ENCODE peak calls at places on chromosomes 4 and X, in four cellular contexts. One of them, this sample, is unnamed.

GRCh38 chrX:124401696-124402095 is 55.3 kb downstream of the SH2D1A start:
- DNase-seq in neuronal stem cell: no peak
- DNase-seq in mesendoderm: no peak
- DNase-seq in mesenchymal stem cell: no peak
- DNase-seq in this sample: no peak

GRCh38 chr4:155603360-155603891 is 63.2 kb upstream of the GUCY1A1 start:
- DNase-seq in neuronal stem cell: no peak
- DNase-seq in mesendoderm: no peak
- DNase-seq in mesenchymal stem cell: no peak
- DNase-seq in this sample: no peak

GRCh38 chrX:119758682-119759332 is 419 bp downstream of the SOWAHD start:
- DNase-seq in neuronal stem cell: no peak
- DNase-seq in mesendoderm: peak
- DNase-seq in mesenchymal stem cell: peak
- DNase-seq in this sample: no peak

GRCh38 chr4:101693842-101694398 is 96.6 kb upstream of the BANK1 start:
- DNase-seq in neuronal stem cell: no peak
- DNase-seq in mesendoderm: peak
- DNase-seq in mesenchymal stem cell: no peak
- DNase-seq in this sample: no peak

GRCh38 chr4:72971572-72971971 is 97.9 kb downstream of the COX18 start:
- DNase-seq in neuronal stem cell: no peak
- DNase-seq in mesendoderm: no peak
- DNase-seq in mesenchymal stem cell: peak
- DNase-seq in this sample: peak

GRCh38 chr4:37816006-37816405 is 10.5 kb upstream of the PGM2 start:
- DNase-seq in neuronal stem cell: no peak
- DNase-seq in mesendoderm: no peak
- DNase-seq in mesenchymal stem cell: no peak
- DNase-seq in this sample: no peak

GRCh38 chr4:138870739-138871633 is 144.6 kb upstream of the NOCT start:
- DNase-seq in neuronal stem cell: peak
- DNase-seq in mesendoderm: peak
- DNase-seq in mesenchymal stem cell: peak
- DNase-seq in this sample: peak

GRCh38 chr4:100782356-100782755 is 264.5 kb upstream of the EMCN start:
- DNase-seq in neuronal stem cell: no peak
- DNase-seq in mesendoderm: no peak
- DNase-seq in mesenchymal stem cell: no peak
- DNase-seq in this sample: no peak

GRCh38 chrX:131262738-131263679 is 26.1 kb downstream of the IGSF1 start:
- DNase-seq in neuronal stem cell: no peak
- DNase-seq in mesendoderm: peak
- DNase-seq in mesenchymal stem cell: no peak
- DNase-seq in this sample: no peak

GRCh38 chr4:156137971-156138581 is 184.4 kb upstream of the CTSO start:
- DNase-seq in neuronal stem cell: peak
- DNase-seq in mesendoderm: peak
- DNase-seq in mesenchymal stem cell: no peak
- DNase-seq in this sample: no peak

GRCh38 chr4:89836897-89837384 is at the start of gene SNCA:
- DNase-seq in neuronal stem cell: no peak
- DNase-seq in mesendoderm: peak
- DNase-seq in mesenchymal stem cell: peak
- DNase-seq in this sample: peak

GRCh38 chr4:124275-125081 is at the start of gene ZNF718:
- DNase-seq in neuronal stem cell: peak
- DNase-seq in mesendoderm: peak
- DNase-seq in mesenchymal stem cell: peak
- DNase-seq in this sample: peak
- H2BK5ac ChIP-seq in neuronal stem cell: peak
- H2BK5ac ChIP-seq in mesendoderm: peak
- H2BK5ac ChIP-seq in mesenchymal stem cell: peak
- H2BK5ac ChIP-seq in this sample: peak

DNA sequence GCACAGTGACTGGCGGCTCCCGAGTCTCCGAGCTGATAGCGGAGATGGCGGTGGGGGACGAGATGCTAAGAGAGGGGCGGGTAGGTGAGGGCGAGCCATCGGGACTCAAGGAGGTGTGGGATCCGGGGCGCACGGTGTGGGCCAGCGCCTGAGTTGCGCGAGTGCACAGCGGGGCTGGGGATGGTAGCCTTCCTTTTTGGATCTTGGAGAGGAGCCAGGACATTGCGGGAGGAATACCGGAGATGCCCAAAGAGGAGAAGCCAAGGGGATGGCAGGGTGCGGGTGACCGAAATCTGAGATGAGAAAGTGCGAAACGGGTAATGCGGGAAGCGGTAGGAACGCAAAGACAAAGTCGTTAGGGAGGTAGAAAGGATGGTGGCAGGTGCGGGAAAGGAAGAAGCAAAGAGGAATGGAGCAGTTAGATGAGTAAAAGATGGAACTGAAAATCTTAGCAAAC is 438 bp upstream of the FAM184B start:
- DNase-seq in neuronal stem cell: no peak
- DNase-seq in mesendoderm: no peak
- DNase-seq in mesenchymal stem cell: no peak
- DNase-seq in this sample: no peak
- H3K4me3 ChIP-seq in neuronal stem cell: peak
- H3K4me3 ChIP-seq in mesendoderm: no peak
- H3K4me3 ChIP-seq in mesenchymal stem cell: peak
- H3K4me3 ChIP-seq in this sample: peak

GRCh38 chr4:6674500-6675149 is 19.1 kb upstream of the S100P start:
- DNase-seq in neuronal stem cell: peak
- DNase-seq in mesendoderm: peak
- DNase-seq in mesenchymal stem cell: peak
- DNase-seq in this sample: peak
- H2BK5ac ChIP-seq in neuronal stem cell: peak
- H2BK5ac ChIP-seq in mesendoderm: no peak
- H2BK5ac ChIP-seq in mesenchymal stem cell: no peak
- H2BK5ac ChIP-seq in this sample: no peak

DNA sequence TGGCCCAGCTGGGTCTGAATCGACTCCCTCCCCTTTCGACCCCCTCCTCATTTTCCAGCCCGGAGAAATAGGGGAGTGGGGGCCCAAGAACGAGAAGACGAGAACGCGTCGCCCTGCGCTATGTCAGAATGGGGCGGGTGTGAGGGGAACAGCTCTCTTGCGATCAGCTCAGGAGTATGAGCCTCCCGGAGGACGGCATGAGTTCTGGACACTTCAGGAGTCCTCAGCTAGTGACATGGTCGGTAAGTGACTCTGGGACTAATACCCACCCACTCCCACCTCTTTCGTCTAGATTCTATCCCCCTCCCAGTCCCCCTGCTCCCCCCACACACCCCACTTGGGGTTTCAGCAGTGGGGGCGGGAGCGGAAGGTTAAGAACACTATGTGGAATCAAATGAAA is 944 bp downstream of the KLF8 start:
- DNase-seq in neuronal stem cell: no peak
- DNase-seq in mesendoderm: peak
- DNase-seq in mesenchymal stem cell: no peak
- DNase-seq in this sample: no peak
- H3K4me3 ChIP-seq in neuronal stem cell: peak
- H3K4me3 ChIP-seq in mesendoderm: peak
- H3K4me3 ChIP-seq in mesenchymal stem cell: peak
- H3K4me3 ChIP-seq in this sample: no peak

DNA sequence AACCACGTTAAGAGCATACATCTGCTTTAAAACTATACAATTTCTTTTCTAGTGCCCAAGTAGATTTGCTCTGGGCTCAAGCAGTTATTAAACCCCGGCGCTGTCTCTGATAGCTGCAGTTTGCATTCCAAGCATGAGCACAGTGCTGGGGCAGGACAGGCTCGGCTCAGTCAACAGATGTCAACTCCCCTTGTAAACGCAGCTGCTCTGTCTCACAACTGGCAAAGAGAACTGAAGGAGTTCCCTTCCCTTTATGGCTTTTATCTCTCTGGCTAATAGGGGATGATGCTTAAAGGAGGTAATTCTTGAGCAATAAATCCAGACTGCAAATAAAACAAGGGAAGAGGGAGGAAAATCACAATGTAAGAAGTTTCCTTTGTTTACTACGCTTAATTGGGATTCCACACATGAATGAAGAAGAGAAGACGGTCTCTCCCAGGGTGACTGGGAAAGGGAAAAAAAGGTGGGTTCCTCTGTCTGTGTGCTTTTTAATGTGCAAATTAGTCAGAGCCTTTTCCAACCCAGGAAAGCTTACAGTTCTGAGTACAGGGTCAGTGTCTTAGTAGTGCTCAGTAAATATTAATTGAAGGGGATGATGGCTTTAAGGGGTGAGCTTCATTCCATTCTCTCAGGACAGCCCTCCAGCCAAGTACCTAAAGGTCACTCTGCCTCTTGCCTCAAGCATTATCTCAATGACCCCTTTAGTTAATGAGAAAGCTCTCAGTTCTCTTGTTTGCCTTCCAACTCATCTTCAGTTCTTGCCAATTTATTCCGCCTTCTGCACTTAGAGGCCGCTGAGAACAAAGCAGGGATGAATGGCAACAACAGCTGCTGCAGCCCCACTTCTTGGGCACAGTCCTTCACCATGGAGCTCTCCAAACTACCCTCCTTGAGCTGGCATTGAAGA is 155.7 kb upstream of the JADE1 start:
- DNase-seq in neuronal stem cell: peak
- DNase-seq in mesendoderm: peak
- DNase-seq in mesenchymal stem cell: peak
- DNase-seq in this sample: peak
- H2BK5ac ChIP-seq in neuronal stem cell: no peak
- H2BK5ac ChIP-seq in mesendoderm: no peak
- H2BK5ac ChIP-seq in mesenchymal stem cell: no peak
- H2BK5ac ChIP-seq in this sample: no peak

GRCh38 chrX:111288841-111289240 is 18.6 kb upstream of the CAPN6 start:
- DNase-seq in neuronal stem cell: no peak
- DNase-seq in mesendoderm: no peak
- DNase-seq in mesenchymal stem cell: no peak
- DNase-seq in this sample: no peak

GRCh38 chrX:111282141-111282540 is 11.9 kb upstream of the CAPN6 start:
- DNase-seq in neuronal stem cell: no peak
- DNase-seq in mesendoderm: no peak
- DNase-seq in mesenchymal stem cell: no peak
- DNase-seq in this sample: no peak

GRCh38 chrX:111282991-111283390 is 12.7 kb upstream of the CAPN6 start:
- DNase-seq in neuronal stem cell: no peak
- DNase-seq in mesendoderm: no peak
- DNase-seq in mesenchymal stem cell: no peak
- DNase-seq in this sample: no peak

GRCh38 chrX:111283446-111283845 is 13.2 kb upstream of the CAPN6 start:
- DNase-seq in neuronal stem cell: no peak
- DNase-seq in mesendoderm: no peak
- DNase-seq in mesenchymal stem cell: no peak
- DNase-seq in this sample: no peak

GRCh38 chrX:111284615-111285294 is 14.5 kb upstream of the CAPN6 start:
- DNase-seq in neuronal stem cell: no peak
- DNase-seq in mesendoderm: no peak
- DNase-seq in mesenchymal stem cell: no peak
- DNase-seq in this sample: no peak
- H3K4me3 ChIP-seq in neuronal stem cell: no peak
- H3K4me3 ChIP-seq in mesendoderm: no peak
- H3K4me3 ChIP-seq in mesenchymal stem cell: no peak
- H3K4me3 ChIP-seq in this sample: no peak

This sample was measured in IMR-90.